ENCODE peak calls at places on chromosomes 7 and 10, in eight cellular contexts. One of them, this sample, is unnamed.

GRCh38 chr7:29569648-29570047 is 6.0 kb downstream of the PRR15 start:
- DNase-seq in cardiac muscle cell: no peak
- DNase-seq in body of pancreas: no peak
- DNase-seq in Panc1: no peak
- DNase-seq in neural progenitor cell: peak; percentile 51
- DNase-seq in keratinocyte: no peak
- DNase-seq in astrocyte: no peak
- DNase-seq in osteoblast: no peak
- DNase-seq in this sample: no peak

GRCh38 chr7:92179393-92179924 is 517 bp upstream of the LRRD1 start:
- DNase-seq in Panc1: no peak
- DNase-seq in cardiac muscle cell: no peak
- DNase-seq in neural progenitor cell: peak; percentile 4
- DNase-seq in astrocyte: peak; percentile 7
- DNase-seq in keratinocyte: no peak
- DNase-seq in body of pancreas: peak; percentile 12
- DNase-seq in osteoblast: no peak
- DNase-seq in this sample: no peak

GRCh38 chr10:15879663-15880062 is 19.4 kb upstream of the MINDY3 start:
- DNase-seq in osteoblast: no peak
- DNase-seq in Panc1: no peak
- DNase-seq in neural progenitor cell: peak; percentile 34
- DNase-seq in cardiac muscle cell: no peak
- DNase-seq in astrocyte: no peak
- DNase-seq in body of pancreas: no peak
- DNase-seq in keratinocyte: no peak
- DNase-seq in this sample: no peak

GRCh38 chr7:41977165-41977651 is 259.8 kb downstream of the GLI3 start:
- DNase-seq in osteoblast: peak; percentile 68
- DNase-seq in neural progenitor cell: peak; percentile 63
- DNase-seq in Panc1: peak; percentile 41
- DNase-seq in body of pancreas: peak; percentile 19
- DNase-seq in cardiac muscle cell: peak; percentile 55
- DNase-seq in astrocyte: peak; percentile 49
- DNase-seq in keratinocyte: no peak
- DNase-seq in this sample: peak; percentile 15

GRCh38 chr7:116236020-116236630 is 25.8 kb downstream of the TES start:
- DNase-seq in keratinocyte: no peak
- DNase-seq in astrocyte: no peak
- DNase-seq in body of pancreas: peak; percentile 70
- DNase-seq in osteoblast: peak; percentile 32
- DNase-seq in neural progenitor cell: peak; percentile 56
- DNase-seq in Panc1: no peak
- DNase-seq in cardiac muscle cell: peak; percentile 62
- DNase-seq in this sample: peak; percentile 69

GRCh38 chr7:49187543-49188268 is 263.4 kb downstream of the CDC14C start:
- DNase-seq in astrocyte: no peak
- DNase-seq in Panc1: no peak
- DNase-seq in body of pancreas: no peak
- DNase-seq in cardiac muscle cell: no peak
- DNase-seq in neural progenitor cell: no peak
- DNase-seq in osteoblast: no peak
- DNase-seq in keratinocyte: no peak
- DNase-seq in this sample: no peak

GRCh38 chr7:73680501-73680900 is 2.8 kb downstream of the DNAJC30 start:
- DNase-seq in cardiac muscle cell: no peak
- DNase-seq in astrocyte: no peak
- DNase-seq in osteoblast: no peak
- DNase-seq in keratinocyte: no peak
- DNase-seq in neural progenitor cell: no peak
- DNase-seq in Panc1: no peak
- DNase-seq in body of pancreas: no peak
- DNase-seq in this sample: no peak

GRCh38 chr7:47807756-47808155 is 140.5 kb downstream of the PKD1L1 start:
- DNase-seq in Panc1: no peak
- DNase-seq in body of pancreas: no peak
- DNase-seq in neural progenitor cell: peak; percentile 39
- DNase-seq in osteoblast: no peak
- DNase-seq in cardiac muscle cell: no peak
- DNase-seq in keratinocyte: no peak
- DNase-seq in astrocyte: no peak
- DNase-seq in this sample: no peak

GRCh38 chr7:41052736-41053135 is 650.2 kb downstream of the INHBA start:
- DNase-seq in body of pancreas: no peak
- DNase-seq in cardiac muscle cell: no peak
- DNase-seq in keratinocyte: no peak
- DNase-seq in astrocyte: no peak
- DNase-seq in osteoblast: no peak
- DNase-seq in Panc1: no peak
- DNase-seq in neural progenitor cell: no peak
- DNase-seq in this sample: no peak

GRCh38 chr10:109992485-109992884 is 15.3 kb upstream of the ADD3 start:
- DNase-seq in osteoblast: no peak
- DNase-seq in Panc1: no peak
- DNase-seq in astrocyte: peak; percentile 84
- DNase-seq in body of pancreas: no peak
- DNase-seq in neural progenitor cell: no peak
- DNase-seq in cardiac muscle cell: no peak
- DNase-seq in keratinocyte: no peak
- DNase-seq in this sample: no peak

GRCh38 chr7:95772771-95773581 is 622 bp downstream of the DYNC1I1 start:
- DNase-seq in Panc1: no peak
- DNase-seq in cardiac muscle cell: peak; percentile 32
- DNase-seq in keratinocyte: no peak
- DNase-seq in neural progenitor cell: peak; percentile 33
- DNase-seq in body of pancreas: peak; percentile 42
- DNase-seq in astrocyte: peak; percentile 15
- DNase-seq in osteoblast: peak; percentile 83
- DNase-seq in this sample: no peak

GRCh38 chr10:123666318-123667291 is at the start of gene GPR26:
- DNase-seq in cardiac muscle cell: peak; percentile 83
- DNase-seq in Panc1: no peak
- DNase-seq in body of pancreas: no peak
- DNase-seq in astrocyte: no peak
- DNase-seq in keratinocyte: no peak
- DNase-seq in neural progenitor cell: peak; percentile 80
- DNase-seq in osteoblast: no peak
- DNase-seq in this sample: no peak

GRCh38 chr7:21076054-21076453 is 289.4 kb upstream of the SP8 start:
- DNase-seq in neural progenitor cell: peak; percentile 28
- DNase-seq in astrocyte: no peak
- DNase-seq in osteoblast: no peak
- DNase-seq in Panc1: no peak
- DNase-seq in body of pancreas: no peak
- DNase-seq in keratinocyte: no peak
- DNase-seq in cardiac muscle cell: peak; percentile 82
- DNase-seq in this sample: no peak

GRCh38 chr10:59829024-59829423 is 75.8 kb upstream of the MRLN start:
- DNase-seq in keratinocyte: no peak
- DNase-seq in cardiac muscle cell: no peak
- DNase-seq in Panc1: no peak
- DNase-seq in neural progenitor cell: no peak
- DNase-seq in body of pancreas: no peak
- DNase-seq in astrocyte: no peak
- DNase-seq in osteoblast: no peak
- DNase-seq in this sample: no peak

GRCh38 chr10:59833810-59834209 is 72.5 kb downstream of the CCDC6 start:
- DNase-seq in osteoblast: no peak
- DNase-seq in cardiac muscle cell: no peak
- DNase-seq in astrocyte: no peak
- DNase-seq in body of pancreas: no peak
- DNase-seq in neural progenitor cell: no peak
- DNase-seq in keratinocyte: no peak
- DNase-seq in Panc1: no peak
- DNase-seq in this sample: no peak

GRCh38 chr10:59831658-59832503 is 74.5 kb downstream of the CCDC6 start:
- DNase-seq in Panc1: no peak
- DNase-seq in body of pancreas: no peak
- DNase-seq in neural progenitor cell: no peak
- DNase-seq in astrocyte: no peak
- DNase-seq in cardiac muscle cell: no peak
- DNase-seq in osteoblast: peak; percentile 25
- DNase-seq in keratinocyte: no peak
- DNase-seq in this sample: no peak

GRCh38 chr10:59829601-59830000 is 76.3 kb upstream of the MRLN start:
- DNase-seq in osteoblast: no peak
- DNase-seq in cardiac muscle cell: no peak
- DNase-seq in keratinocyte: no peak
- DNase-seq in body of pancreas: no peak
- DNase-seq in Panc1: no peak
- DNase-seq in astrocyte: no peak
- DNase-seq in neural progenitor cell: no peak
- DNase-seq in this sample: no peak

GRCh38 chr10:59830601-59831259 is 75.6 kb downstream of the CCDC6 start:
- DNase-seq in astrocyte: peak; percentile 34
- DNase-seq in cardiac muscle cell: peak; percentile 69
- DNase-seq in body of pancreas: peak; percentile 59
- DNase-seq in keratinocyte: no peak
- DNase-seq in osteoblast: peak; percentile 62
- DNase-seq in Panc1: peak; percentile 25
- DNase-seq in neural progenitor cell: peak; percentile 86
- DNase-seq in this sample: peak; percentile 27
- TF ChIP-seq CTCF in astrocyte: peak; percentile 81
- TF ChIP-seq CTCF in cardiac muscle cell: peak; percentile 86
- TF ChIP-seq CTCF in body of pancreas: peak; percentile 46
- TF ChIP-seq CTCF in keratinocyte: peak; percentile 76
- TF ChIP-seq CTCF in osteoblast: peak; percentile 94
- TF ChIP-seq CTCF in Panc1: peak; percentile 91
- TF ChIP-seq CTCF in neural progenitor cell: peak; percentile 93
- TF ChIP-seq CTCF in this sample: peak; percentile 66

GRCh38 chr10:60467202-60467546 is 77.5 kb upstream of the ANK3 start:
- DNase-seq in neural progenitor cell: no peak
- DNase-seq in body of pancreas: no peak
- DNase-seq in keratinocyte: no peak
- DNase-seq in osteoblast: no peak
- DNase-seq in Panc1: no peak
- DNase-seq in cardiac muscle cell: no peak
- DNase-seq in astrocyte: no peak
- DNase-seq in this sample: no peak

GRCh38 chr10:60463726-60464125 is 74.1 kb upstream of the ANK3 start:
- DNase-seq in astrocyte: no peak
- DNase-seq in cardiac muscle cell: no peak
- DNase-seq in body of pancreas: no peak
- DNase-seq in neural progenitor cell: no peak
- DNase-seq in Panc1: no peak
- DNase-seq in keratinocyte: no peak
- DNase-seq in osteoblast: no peak
- DNase-seq in this sample: no peak

GRCh38 chr10:60465801-60466200 is 76.1 kb upstream of the ANK3 start:
- DNase-seq in astrocyte: peak; percentile 31
- DNase-seq in body of pancreas: no peak
- DNase-seq in Panc1: no peak
- DNase-seq in cardiac muscle cell: no peak
- DNase-seq in neural progenitor cell: no peak
- DNase-seq in keratinocyte: no peak
- DNase-seq in osteoblast: peak; percentile 79
- DNase-seq in this sample: no peak

GRCh38 chr10:60464659-60465058 is 75.0 kb upstream of the ANK3 start:
- DNase-seq in astrocyte: no peak
- DNase-seq in osteoblast: no peak
- DNase-seq in keratinocyte: no peak
- DNase-seq in body of pancreas: no peak
- DNase-seq in neural progenitor cell: no peak
- DNase-seq in cardiac muscle cell: no peak
- DNase-seq in Panc1: no peak
- DNase-seq in this sample: no peak

GRCh38 chr10:60466267-60467201 is 76.9 kb upstream of the ANK3 start:
- DNase-seq in body of pancreas: no peak
- DNase-seq in osteoblast: peak; percentile 22
- DNase-seq in keratinocyte: no peak
- DNase-seq in neural progenitor cell: no peak
- DNase-seq in astrocyte: peak; percentile 36
- DNase-seq in cardiac muscle cell: no peak
- DNase-seq in Panc1: peak; percentile 50
- DNase-seq in this sample: no peak
- H3K4me1 ChIP-seq in body of pancreas: no peaks in the 10 kb centered on the region
- H3K4me1 ChIP-seq in osteoblast: peaks cover 21% of the 10 kb centered on the region
- H3K4me1 ChIP-seq in keratinocyte: no peaks in the 10 kb centered on the region
- H3K4me1 ChIP-seq in neural progenitor cell: peaks cover 11% of the 10 kb centered on the region
- H3K4me1 ChIP-seq in astrocyte: peaks cover 5% of the 10 kb centered on the region
- H3K4me1 ChIP-seq in cardiac muscle cell: peaks cover 5% of the 10 kb centered on the region
- H3K4me1 ChIP-seq in Panc1: peaks cover 6% of the 10 kb centered on the region
- H3K4me1 ChIP-seq in this sample: no peaks in the 10 kb centered on the region

GRCh38 chr10:103836776-103837344 is 18.5 kb downstream of the SH3PXD2A start:
- DNase-seq in osteoblast: no peak
- DNase-seq in Panc1: no peak
- DNase-seq in cardiac muscle cell: peak; percentile 53
- DNase-seq in astrocyte: no peak
- DNase-seq in neural progenitor cell: no peak
- DNase-seq in body of pancreas: no peak
- DNase-seq in keratinocyte: no peak
- DNase-seq in this sample: no peak
- H3K27ac ChIP-seq in osteoblast: no peak overlapping the region
- H3K27ac ChIP-seq in Panc1: no peak overlapping the region
- H3K27ac ChIP-seq in cardiac muscle cell: peak overlapping the region; percentile 93
- H3K27ac ChIP-seq in astrocyte: no peak overlapping the region
- H3K27ac ChIP-seq in neural progenitor cell: no peak overlapping the region
- H3K27ac ChIP-seq in body of pancreas: no peak overlapping the region
- H3K27ac ChIP-seq in keratinocyte: peak overlapping the region; percentile 29
- H3K27ac ChIP-seq in this sample: no peak overlapping the region

GRCh38 chr10:61464461-61465215 is 11.5 kb upstream of the TMEM26 start:
- DNase-seq in astrocyte: peak; percentile 85
- DNase-seq in osteoblast: peak; percentile 32
- DNase-seq in cardiac muscle cell: no peak
- DNase-seq in neural progenitor cell: no peak
- DNase-seq in Panc1: no peak
- DNase-seq in keratinocyte: no peak
- DNase-seq in body of pancreas: no peak
- DNase-seq in this sample: no peak

GRCh38 chr10:61463035-61463909 is 10.1 kb upstream of the TMEM26 start:
- DNase-seq in astrocyte: peak; percentile 84
- DNase-seq in keratinocyte: no peak
- DNase-seq in osteoblast: peak; percentile 15
- DNase-seq in cardiac muscle cell: no peak
- DNase-seq in Panc1: no peak
- DNase-seq in body of pancreas: no peak
- DNase-seq in neural progenitor cell: no peak
- DNase-seq in this sample: no peak

GRCh38 chr10:61465807-61466425 is 12.7 kb upstream of the TMEM26 start:
- DNase-seq in astrocyte: no peak
- DNase-seq in osteoblast: no peak
- DNase-seq in body of pancreas: no peak
- DNase-seq in neural progenitor cell: peak; percentile 8
- DNase-seq in keratinocyte: no peak
- DNase-seq in cardiac muscle cell: no peak
- DNase-seq in Panc1: no peak
- DNase-seq in this sample: no peak

GRCh38 chr10:61460835-61461234 is 7.7 kb upstream of the TMEM26 start:
- DNase-seq in osteoblast: no peak
- DNase-seq in astrocyte: no peak
- DNase-seq in Panc1: no peak
- DNase-seq in neural progenitor cell: no peak
- DNase-seq in cardiac muscle cell: no peak
- DNase-seq in body of pancreas: no peak
- DNase-seq in keratinocyte: no peak
- DNase-seq in this sample: no peak

DNA sequence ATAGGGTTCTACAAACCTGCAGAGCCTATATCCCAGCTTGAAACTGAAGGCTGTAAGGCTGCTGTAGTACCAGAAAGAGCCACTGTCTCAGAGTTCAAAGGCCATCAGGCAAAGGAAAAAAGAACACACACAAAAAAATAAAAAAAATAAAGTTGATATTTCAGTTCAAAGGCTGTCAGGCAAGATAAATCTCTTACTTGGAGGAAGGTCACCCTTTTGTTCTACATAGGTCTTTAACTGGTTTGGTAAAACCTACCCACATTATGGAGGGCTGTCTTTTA is 12.0 kb upstream of the TMEM26 start:
- DNase-seq in cardiac muscle cell: no peak
- DNase-seq in body of pancreas: no peak
- DNase-seq in neural progenitor cell: no peak
- DNase-seq in osteoblast: no peak
- DNase-seq in keratinocyte: no peak
- DNase-seq in astrocyte: no peak
- DNase-seq in Panc1: no peak
- DNase-seq in this sample: no peak
- TF ChIP-seq CTCF in cardiac muscle cell: no peak
- TF ChIP-seq CTCF in body of pancreas: no peak
- TF ChIP-seq CTCF in neural progenitor cell: no peak
- TF ChIP-seq CTCF in osteoblast: peak; percentile 14
- TF ChIP-seq CTCF in keratinocyte: no peak
- TF ChIP-seq CTCF in astrocyte: peak; percentile 15
- TF ChIP-seq CTCF in Panc1: no peak
- TF ChIP-seq CTCF in this sample: no peak